ENCODE peak calls at places on chromosomes 13 and 19, in seven cellular contexts. One of them, this sample, is unnamed.

GRCh38 chr13:37788346-37788745 is 81.2 kb downstream of the TRPC4 start:
- DNase-seq in heart left ventricle: no peak
- DNase-seq in fibroblast of lung: no peak
- DNase-seq in ascending aorta: no peak
- DNase-seq in HL-60: no peak
- DNase-seq in CD8-positive, alpha-beta memory T cell: no peak
- DNase-seq in CD4-positive, CD25-positive, alpha-beta regulatory T cell: no peak
- DNase-seq in this sample: no peak

GRCh38 chr19:1286859-1287621 is 1.4 kb downstream of the EFNA2 start:
- DNase-seq in heart left ventricle: no peak
- DNase-seq in fibroblast of lung: no peak
- DNase-seq in ascending aorta: no peak
- DNase-seq in HL-60: no peak
- DNase-seq in CD4-positive, CD25-positive, alpha-beta regulatory T cell: no peak
- DNase-seq in CD8-positive, alpha-beta memory T cell: no peak
- DNase-seq in this sample: no peak

GRCh38 chr13:32530841-32531253 is 7.7 kb downstream of the N4BP2L2 start:
- DNase-seq in fibroblast of lung: peak
- DNase-seq in CD4-positive, CD25-positive, alpha-beta regulatory T cell: peak
- DNase-seq in ascending aorta: no peak
- DNase-seq in HL-60: no peak
- DNase-seq in heart left ventricle: no peak
- DNase-seq in CD8-positive, alpha-beta memory T cell: no peak
- DNase-seq in this sample: no peak

GRCh38 chr19:17076539-17076919 is 952 bp downstream of the MYO9B start:
- DNase-seq in heart left ventricle: peak
- DNase-seq in fibroblast of lung: no peak
- DNase-seq in CD4-positive, CD25-positive, alpha-beta regulatory T cell: peak
- DNase-seq in ascending aorta: no peak
- DNase-seq in CD8-positive, alpha-beta memory T cell: peak
- DNase-seq in HL-60: no peak
- DNase-seq in this sample: no peak

GRCh38 chr13:113629814-113630213 is 28.2 kb downstream of the ATP4B start:
- DNase-seq in fibroblast of lung: no peak
- DNase-seq in CD8-positive, alpha-beta memory T cell: no peak
- DNase-seq in CD4-positive, CD25-positive, alpha-beta regulatory T cell: no peak
- DNase-seq in heart left ventricle: peak
- DNase-seq in HL-60: no peak
- DNase-seq in ascending aorta: no peak
- DNase-seq in this sample: no peak

GRCh38 chr19:49874503-49875157 is 2.5 kb downstream of the AKT1S1 start:
- DNase-seq in fibroblast of lung: no peak
- DNase-seq in CD8-positive, alpha-beta memory T cell: no peak
- DNase-seq in heart left ventricle: no peak
- DNase-seq in CD4-positive, CD25-positive, alpha-beta regulatory T cell: no peak
- DNase-seq in HL-60: no peak
- DNase-seq in ascending aorta: no peak
- DNase-seq in this sample: no peak

GRCh38 chr13:30924726-30925125 is 7.7 kb upstream of the TEX26 start:
- DNase-seq in ascending aorta: no peak
- DNase-seq in heart left ventricle: no peak
- DNase-seq in CD8-positive, alpha-beta memory T cell: no peak
- DNase-seq in CD4-positive, CD25-positive, alpha-beta regulatory T cell: no peak
- DNase-seq in fibroblast of lung: no peak
- DNase-seq in HL-60: no peak
- DNase-seq in this sample: no peak

GRCh38 chr19:7505682-7506384 is 10.1 kb upstream of the ZNF358 start:
- DNase-seq in fibroblast of lung: no peak
- DNase-seq in HL-60: no peak
- DNase-seq in heart left ventricle: no peak
- DNase-seq in CD4-positive, CD25-positive, alpha-beta regulatory T cell: no peak
- DNase-seq in ascending aorta: no peak
- DNase-seq in CD8-positive, alpha-beta memory T cell: no peak
- DNase-seq in this sample: no peak

GRCh38 chr13:44989941-44990340 is 603 bp downstream of the GPALPP1 start:
- DNase-seq in HL-60: no peak
- DNase-seq in ascending aorta: no peak
- DNase-seq in heart left ventricle: no peak
- DNase-seq in CD4-positive, CD25-positive, alpha-beta regulatory T cell: peak
- DNase-seq in CD8-positive, alpha-beta memory T cell: no peak
- DNase-seq in fibroblast of lung: no peak
- DNase-seq in this sample: no peak

GRCh38 chr13:76976488-76976887 is 15.4 kb upstream of the CLN5 start:
- DNase-seq in heart left ventricle: no peak
- DNase-seq in CD8-positive, alpha-beta memory T cell: no peak
- DNase-seq in fibroblast of lung: peak
- DNase-seq in CD4-positive, CD25-positive, alpha-beta regulatory T cell: peak
- DNase-seq in ascending aorta: no peak
- DNase-seq in HL-60: no peak
- DNase-seq in this sample: no peak

GRCh38 chr19:40614595-40615411 is 13.6 kb downstream of the LTBP4 start:
- DNase-seq in fibroblast of lung: peak
- DNase-seq in CD4-positive, CD25-positive, alpha-beta regulatory T cell: peak
- DNase-seq in heart left ventricle: peak
- DNase-seq in CD8-positive, alpha-beta memory T cell: peak
- DNase-seq in ascending aorta: peak
- DNase-seq in HL-60: no peak
- DNase-seq in this sample: no peak

GRCh38 chr19:38197937-38198704 is 25.9 kb downstream of the DPF1 start:
- DNase-seq in ascending aorta: no peak
- DNase-seq in fibroblast of lung: no peak
- DNase-seq in heart left ventricle: no peak
- DNase-seq in CD4-positive, CD25-positive, alpha-beta regulatory T cell: no peak
- DNase-seq in HL-60: no peak
- DNase-seq in CD8-positive, alpha-beta memory T cell: no peak
- DNase-seq in this sample: no peak

GRCh38 chr13:70203661-70204229 is 95.5 kb upstream of the KLHL1 start:
- DNase-seq in fibroblast of lung: no peak
- DNase-seq in HL-60: no peak
- DNase-seq in CD8-positive, alpha-beta memory T cell: no peak
- DNase-seq in CD4-positive, CD25-positive, alpha-beta regulatory T cell: no peak
- DNase-seq in ascending aorta: no peak
- DNase-seq in heart left ventricle: no peak
- DNase-seq in this sample: no peak

GRCh38 chr13:109331898-109332297 is 454.5 kb downstream of the IRS2 start:
- DNase-seq in heart left ventricle: no peak
- DNase-seq in HL-60: no peak
- DNase-seq in CD8-positive, alpha-beta memory T cell: no peak
- DNase-seq in fibroblast of lung: peak
- DNase-seq in ascending aorta: no peak
- DNase-seq in CD4-positive, CD25-positive, alpha-beta regulatory T cell: no peak
- DNase-seq in this sample: no peak

GRCh38 chr19:11330103-11330502 is 9.4 kb downstream of the RAB3D start:
- DNase-seq in heart left ventricle: no peak
- DNase-seq in HL-60: no peak
- DNase-seq in CD8-positive, alpha-beta memory T cell: no peak
- DNase-seq in ascending aorta: no peak
- DNase-seq in fibroblast of lung: no peak
- DNase-seq in CD4-positive, CD25-positive, alpha-beta regulatory T cell: no peak
- DNase-seq in this sample: no peak

GRCh38 chr13:68025604-68026003 is 795.5 kb upstream of the PCDH9 start:
- DNase-seq in fibroblast of lung: no peak
- DNase-seq in CD8-positive, alpha-beta memory T cell: no peak
- DNase-seq in CD4-positive, CD25-positive, alpha-beta regulatory T cell: no peak
- DNase-seq in HL-60: no peak
- DNase-seq in heart left ventricle: no peak
- DNase-seq in ascending aorta: no peak
- DNase-seq in this sample: no peak

GRCh38 chr19:3285647-3286176 is 61.3 kb downstream of the CELF5 start:
- DNase-seq in fibroblast of lung: peak
- DNase-seq in ascending aorta: no peak
- DNase-seq in heart left ventricle: no peak
- DNase-seq in HL-60: no peak
- DNase-seq in CD8-positive, alpha-beta memory T cell: peak
- DNase-seq in CD4-positive, CD25-positive, alpha-beta regulatory T cell: peak
- DNase-seq in this sample: no peak

GRCh38 chr13:100363351-100363750 is 225.2 kb downstream of the GGACT start:
- DNase-seq in HL-60: no peak
- DNase-seq in heart left ventricle: no peak
- DNase-seq in CD4-positive, CD25-positive, alpha-beta regulatory T cell: no peak
- DNase-seq in ascending aorta: no peak
- DNase-seq in CD8-positive, alpha-beta memory T cell: no peak
- DNase-seq in fibroblast of lung: peak
- DNase-seq in this sample: no peak

GRCh38 chr19:28466107-28467045 is 746.6 kb downstream of the UQCRFS1 start:
- DNase-seq in heart left ventricle: peak
- DNase-seq in CD8-positive, alpha-beta memory T cell: peak
- DNase-seq in fibroblast of lung: peak
- DNase-seq in CD4-positive, CD25-positive, alpha-beta regulatory T cell: peak
- DNase-seq in ascending aorta: no peak
- DNase-seq in HL-60: peak
- DNase-seq in this sample: peak

GRCh38 chr19:723247-723646 is 14.5 kb downstream of the PALM start:
- DNase-seq in fibroblast of lung: no peak
- DNase-seq in CD8-positive, alpha-beta memory T cell: no peak
- DNase-seq in HL-60: no peak
- DNase-seq in heart left ventricle: no peak
- DNase-seq in ascending aorta: no peak
- DNase-seq in CD4-positive, CD25-positive, alpha-beta regulatory T cell: no peak
- DNase-seq in this sample: no peak

GRCh38 chr19:43452517-43453045 is 12.8 kb downstream of the LYPD3 start:
- DNase-seq in CD4-positive, CD25-positive, alpha-beta regulatory T cell: no peak
- DNase-seq in HL-60: no peak
- DNase-seq in ascending aorta: no peak
- DNase-seq in heart left ventricle: no peak
- DNase-seq in fibroblast of lung: no peak
- DNase-seq in CD8-positive, alpha-beta memory T cell: no peak
- DNase-seq in this sample: no peak

DNA sequence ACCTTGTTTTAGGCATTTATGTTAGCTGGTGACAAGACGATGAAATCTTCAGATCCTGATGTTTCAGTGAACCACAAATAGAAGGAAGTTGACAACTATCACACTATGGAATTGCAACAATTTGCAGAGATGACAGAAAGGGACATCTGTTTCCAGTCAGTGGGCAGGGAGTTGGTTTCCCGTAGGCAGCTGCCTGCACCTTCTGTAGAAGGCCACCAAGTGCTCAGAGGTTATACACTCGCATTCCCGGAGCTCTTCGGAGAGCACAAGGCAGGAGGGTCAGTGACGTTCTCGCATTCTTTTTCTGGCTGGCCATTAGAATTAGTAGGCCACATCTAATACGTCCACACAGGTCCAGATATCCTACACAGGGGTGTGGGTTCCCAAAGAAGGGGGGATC is 129.4 kb downstream of the SHISA2 start:
- DNase-seq in fibroblast of lung: no peak
- DNase-seq in heart left ventricle: no peak
- DNase-seq in CD4-positive, CD25-positive, alpha-beta regulatory T cell: no peak
- DNase-seq in ascending aorta: no peak
- DNase-seq in HL-60: peak
- DNase-seq in CD8-positive, alpha-beta memory T cell: no peak
- DNase-seq in this sample: no peak
- H3K27ac ChIP-seq in fibroblast of lung: no peak
- H3K27ac ChIP-seq in heart left ventricle: no peak
- H3K27ac ChIP-seq in CD4-positive, CD25-positive, alpha-beta regulatory T cell: no peak
- H3K27ac ChIP-seq in ascending aorta: no peak
- H3K27ac ChIP-seq in HL-60: no peak
- H3K27ac ChIP-seq in CD8-positive, alpha-beta memory T cell: no peak
- H3K27ac ChIP-seq in this sample: no peak

DNA sequence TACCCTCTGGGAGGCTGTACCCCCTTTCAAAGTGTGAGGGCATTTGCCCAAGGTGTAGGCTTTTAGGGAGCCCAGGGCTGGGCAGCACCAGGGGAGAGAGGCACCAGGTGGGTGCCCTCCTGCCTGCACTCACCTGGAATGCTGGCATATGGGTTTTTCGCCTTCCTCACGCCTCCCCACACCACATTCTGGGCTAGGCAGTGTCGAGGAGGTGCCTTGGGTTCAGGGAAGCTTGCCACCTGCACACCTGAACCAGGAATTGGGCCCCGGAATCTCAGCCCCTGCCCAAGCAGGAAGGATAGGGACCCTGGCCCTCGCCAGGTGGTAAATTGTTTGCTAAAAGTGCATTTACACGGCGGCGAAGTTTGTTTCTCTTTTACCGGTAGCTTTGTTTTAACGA is 5.1 kb upstream of the TSHZ3 start:
- DNase-seq in HL-60: no peak
- DNase-seq in fibroblast of lung: no peak
- DNase-seq in CD4-positive, CD25-positive, alpha-beta regulatory T cell: peak
- DNase-seq in CD8-positive, alpha-beta memory T cell: no peak
- DNase-seq in ascending aorta: no peak
- DNase-seq in heart left ventricle: no peak
- DNase-seq in this sample: no peak
- H3K27ac ChIP-seq in HL-60: no peak
- H3K27ac ChIP-seq in fibroblast of lung: no peak
- H3K27ac ChIP-seq in CD4-positive, CD25-positive, alpha-beta regulatory T cell: no peak
- H3K27ac ChIP-seq in CD8-positive, alpha-beta memory T cell: no peak
- H3K27ac ChIP-seq in ascending aorta: no peak
- H3K27ac ChIP-seq in heart left ventricle: no peak
- H3K27ac ChIP-seq in this sample: no peak

GRCh38 chr13:43787998-43788397 is 1.2 kb upstream of the ENOX1 start:
- DNase-seq in heart left ventricle: no peak
- DNase-seq in ascending aorta: no peak
- DNase-seq in CD8-positive, alpha-beta memory T cell: no peak
- DNase-seq in HL-60: no peak
- DNase-seq in fibroblast of lung: peak
- DNase-seq in CD4-positive, CD25-positive, alpha-beta regulatory T cell: no peak
- DNase-seq in this sample: no peak
- H3K27ac ChIP-seq in heart left ventricle: no peak
- H3K27ac ChIP-seq in ascending aorta: no peak
- H3K27ac ChIP-seq in CD8-positive, alpha-beta memory T cell: no peak
- H3K27ac ChIP-seq in HL-60: no peak
- H3K27ac ChIP-seq in fibroblast of lung: no peak
- H3K27ac ChIP-seq in CD4-positive, CD25-positive, alpha-beta regulatory T cell: no peak
- H3K27ac ChIP-seq in this sample: peak

GRCh38 chr19:55067869-55068268 is 4.9 kb upstream of the RDH13 start:
- DNase-seq in heart left ventricle: no peak
- DNase-seq in HL-60: no peak
- DNase-seq in CD4-positive, CD25-positive, alpha-beta regulatory T cell: no peak
- DNase-seq in fibroblast of lung: no peak
- DNase-seq in ascending aorta: no peak
- DNase-seq in CD8-positive, alpha-beta memory T cell: no peak
- DNase-seq in this sample: no peak

GRCh38 chr19:55070755-55071502 is 4.7 kb upstream of the EPS8L1 start:
- DNase-seq in heart left ventricle: no peak
- DNase-seq in HL-60: no peak
- DNase-seq in CD4-positive, CD25-positive, alpha-beta regulatory T cell: no peak
- DNase-seq in fibroblast of lung: peak
- DNase-seq in CD8-positive, alpha-beta memory T cell: no peak
- DNase-seq in ascending aorta: no peak
- DNase-seq in this sample: no peak

GRCh38 chr19:55069859-55070225 is 5.8 kb upstream of the EPS8L1 start:
- DNase-seq in heart left ventricle: no peak
- DNase-seq in fibroblast of lung: no peak
- DNase-seq in CD4-positive, CD25-positive, alpha-beta regulatory T cell: no peak
- DNase-seq in CD8-positive, alpha-beta memory T cell: no peak
- DNase-seq in ascending aorta: no peak
- DNase-seq in HL-60: no peak
- DNase-seq in this sample: no peak

GRCh38 chr19:55069137-55069858 is 6.3 kb upstream of the RDH13 start:
- DNase-seq in ascending aorta: no peak
- DNase-seq in heart left ventricle: no peak
- DNase-seq in CD4-positive, CD25-positive, alpha-beta regulatory T cell: no peak
- DNase-seq in HL-60: no peak
- DNase-seq in fibroblast of lung: peak
- DNase-seq in CD8-positive, alpha-beta memory T cell: no peak
- DNase-seq in this sample: no peak

DNA sequence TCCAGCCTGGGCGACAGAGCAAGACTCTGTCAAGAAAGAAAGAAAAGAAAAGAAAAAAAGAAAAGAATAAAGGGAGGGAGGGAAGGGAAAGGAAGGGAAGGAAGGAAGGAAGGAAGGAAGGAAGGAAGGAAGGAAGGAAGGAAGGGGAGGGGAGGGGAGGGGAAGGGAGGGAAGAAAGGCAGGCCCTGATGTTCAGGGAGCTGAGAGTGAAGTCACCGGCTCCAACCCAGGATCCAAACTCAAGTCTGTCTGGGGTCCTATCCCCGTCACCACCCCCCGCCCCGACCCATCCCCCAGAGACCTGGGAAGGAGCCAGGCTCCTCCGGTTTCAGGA is 5.8 kb upstream of the RDH13 start:
- DNase-seq in HL-60: no peak
- DNase-seq in fibroblast of lung: no peak
- DNase-seq in CD8-positive, alpha-beta memory T cell: no peak
- DNase-seq in CD4-positive, CD25-positive, alpha-beta regulatory T cell: no peak
- DNase-seq in heart left ventricle: no peak
- DNase-seq in ascending aorta: no peak
- DNase-seq in this sample: no peak
- H3K27ac ChIP-seq in HL-60: no peak
- H3K27ac ChIP-seq in fibroblast of lung: no peak
- H3K27ac ChIP-seq in CD8-positive, alpha-beta memory T cell: no peak
- H3K27ac ChIP-seq in CD4-positive, CD25-positive, alpha-beta regulatory T cell: no peak
- H3K27ac ChIP-seq in heart left ventricle: peak
- H3K27ac ChIP-seq in ascending aorta: no peak
- H3K27ac ChIP-seq in this sample: no peak

This sample was measured in caudate nucleus.